ENCODE peak calls at places on chromosomes 5 and 9, in four cellular contexts. One of them, this sample, is unnamed.

GRCh38 chr9:91421987-91422765 is 1.5 kb downstream of the NFIL3 start:
- DNase-seq in cardiac muscle cell: peak
- DNase-seq in left ventricle myocardium inferior: no peak
- DNase-seq in colonic mucosa: peak
- DNase-seq in this sample: no peak

GRCh38 chr9:34665109-34665380 is 2.6 kb upstream of the CCL27 start:
- DNase-seq in cardiac muscle cell: no peak
- DNase-seq in left ventricle myocardium inferior: no peak
- DNase-seq in colonic mucosa: no peak
- DNase-seq in this sample: no peak

GRCh38 chr5:90640484-90641059 is 82.0 kb downstream of the ADGRV1 start:
- DNase-seq in cardiac muscle cell: peak
- DNase-seq in left ventricle myocardium inferior: no peak
- DNase-seq in colonic mucosa: no peak
- DNase-seq in this sample: no peak

GRCh38 chr9:34157308-34157707 is 21.5 kb upstream of the UBAP1 start:
- DNase-seq in cardiac muscle cell: no peak
- DNase-seq in left ventricle myocardium inferior: no peak
- DNase-seq in colonic mucosa: no peak
- DNase-seq in this sample: no peak

GRCh38 chr5:168427224-168427623 is 59.0 kb upstream of the RARS1 start:
- DNase-seq in cardiac muscle cell: no peak
- DNase-seq in left ventricle myocardium inferior: no peak
- DNase-seq in colonic mucosa: no peak
- DNase-seq in this sample: no peak

GRCh38 chr9:12819436-12820185 is 44.8 kb downstream of the LURAP1L start:
- DNase-seq in cardiac muscle cell: no peak
- DNase-seq in left ventricle myocardium inferior: no peak
- DNase-seq in colonic mucosa: no peak
- DNase-seq in this sample: no peak

GRCh38 chr5:66830636-66831035 is 234.4 kb downstream of the MAST4 start:
- DNase-seq in cardiac muscle cell: no peak
- DNase-seq in left ventricle myocardium inferior: no peak
- DNase-seq in colonic mucosa: no peak
- DNase-seq in this sample: no peak

GRCh38 chr5:139065296-139065695 is 132.9 kb downstream of the SIL1 start:
- DNase-seq in cardiac muscle cell: no peak
- DNase-seq in left ventricle myocardium inferior: no peak
- DNase-seq in colonic mucosa: no peak
- DNase-seq in this sample: no peak

GRCh38 chr5:2165203-2165602 is 282.5 kb upstream of the IRX4 start:
- DNase-seq in cardiac muscle cell: no peak
- DNase-seq in left ventricle myocardium inferior: no peak
- DNase-seq in colonic mucosa: no peak
- DNase-seq in this sample: no peak

GRCh38 chr5:10588779-10589447 is 25.0 kb downstream of the ANKRD33B start:
- DNase-seq in cardiac muscle cell: no peak
- DNase-seq in left ventricle myocardium inferior: no peak
- DNase-seq in colonic mucosa: no peak
- DNase-seq in this sample: no peak

GRCh38 chr9:22682536-22683392 is 236.1 kb downstream of the DMRTA1 start:
- DNase-seq in cardiac muscle cell: no peak
- DNase-seq in left ventricle myocardium inferior: no peak
- DNase-seq in colonic mucosa: no peak
- DNase-seq in this sample: no peak

GRCh38 chr9:22683393-22684075 is 236.9 kb downstream of the DMRTA1 start:
- DNase-seq in cardiac muscle cell: no peak
- DNase-seq in left ventricle myocardium inferior: no peak
- DNase-seq in colonic mucosa: no peak
- DNase-seq in this sample: no peak
- H3K4me3 ChIP-seq in cardiac muscle cell: no peak
- H3K4me3 ChIP-seq in left ventricle myocardium inferior: no peak
- H3K4me3 ChIP-seq in colonic mucosa: no peak
- H3K4me3 ChIP-seq in this sample: no peak

DNA sequence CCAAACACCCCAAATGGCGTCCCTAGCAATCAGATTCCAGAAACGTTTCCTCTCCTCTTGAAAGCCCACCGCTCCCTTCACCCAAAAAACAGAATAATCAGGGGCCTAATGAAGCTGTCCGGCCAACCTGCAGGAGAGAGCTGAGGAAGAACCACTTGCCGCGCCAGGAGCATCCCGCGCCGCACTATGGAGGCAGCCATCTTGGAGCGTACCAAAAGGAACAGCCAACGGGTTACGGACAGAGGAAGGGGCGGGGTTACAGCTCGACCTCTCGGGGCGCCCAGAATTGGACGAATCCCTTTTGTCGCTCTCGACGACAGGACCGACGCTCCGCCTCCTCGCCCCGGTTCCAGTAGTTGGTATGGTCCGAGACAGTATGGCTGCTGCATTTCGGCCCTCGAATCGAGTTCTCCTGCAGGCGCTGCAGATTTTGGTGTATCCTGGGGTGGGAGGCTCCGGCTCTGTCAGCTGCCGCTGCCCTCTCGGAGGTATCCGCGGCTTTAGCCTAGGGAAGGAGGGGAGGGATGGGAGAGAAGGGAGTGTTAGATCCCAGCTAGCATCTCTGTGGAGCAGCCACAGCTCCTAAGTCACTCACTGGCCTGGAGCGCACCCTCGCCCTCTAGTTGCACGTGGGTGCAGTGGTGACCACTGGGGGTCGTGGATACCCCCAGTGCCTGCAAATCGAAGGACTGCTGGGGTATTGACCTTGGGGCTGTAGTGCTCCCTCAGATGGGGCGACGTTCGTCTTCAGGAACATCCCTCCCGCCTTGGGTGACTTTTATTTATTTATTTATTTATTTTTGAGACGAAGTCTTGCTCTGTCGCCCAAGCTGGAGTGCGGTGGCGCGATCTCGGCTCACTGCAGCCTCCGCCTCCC is at the start of the genes MRPS27 and PTCD2:
- DNase-seq in cardiac muscle cell: peak
- DNase-seq in left ventricle myocardium inferior: peak
- DNase-seq in colonic mucosa: peak
- DNase-seq in this sample: peak
- TF ChIP-seq CTCF in cardiac muscle cell: peak
- TF ChIP-seq CTCF in left ventricle myocardium inferior: peak
- TF ChIP-seq CTCF in colonic mucosa: no peak
- TF ChIP-seq CTCF in this sample: peak

DNA sequence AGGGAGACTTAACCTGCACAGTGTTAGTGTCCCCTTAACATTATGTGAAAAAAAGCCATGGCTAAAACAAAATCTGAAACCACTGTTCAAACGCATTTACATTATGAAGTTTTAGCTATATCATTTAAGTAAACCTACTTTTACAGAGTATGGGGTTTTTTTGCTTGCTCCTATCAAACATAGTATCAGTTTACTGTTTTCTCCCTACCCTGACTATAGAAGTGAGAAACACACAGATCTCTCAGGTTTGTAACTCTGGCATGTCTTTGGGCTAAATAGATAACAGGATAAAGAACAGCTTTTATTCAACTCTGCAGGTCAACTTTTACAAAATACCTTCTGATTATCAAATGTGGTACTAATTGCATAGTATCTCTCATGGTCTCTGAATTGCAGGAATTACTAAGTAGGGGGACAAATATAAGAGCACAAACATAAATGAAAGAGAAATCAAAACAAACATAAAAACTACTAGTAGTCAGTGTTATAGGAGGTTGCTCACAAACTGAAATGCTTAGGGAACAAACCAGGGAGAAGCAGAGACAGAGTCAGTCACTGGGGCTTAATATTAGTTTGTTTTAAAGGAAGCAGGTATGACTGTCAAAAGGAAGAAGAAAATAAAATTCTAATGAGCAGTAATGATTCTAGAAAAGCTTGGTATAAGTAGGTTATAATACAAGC is 155.8 kb downstream of the MLLT3 start:
- DNase-seq in cardiac muscle cell: no peak
- DNase-seq in left ventricle myocardium inferior: no peak
- DNase-seq in colonic mucosa: no peak
- DNase-seq in this sample: no peak
- H3K4me3 ChIP-seq in cardiac muscle cell: no peak
- H3K4me3 ChIP-seq in left ventricle myocardium inferior: no peak
- H3K4me3 ChIP-seq in colonic mucosa: no peak
- H3K4me3 ChIP-seq in this sample: no peak

GRCh38 chr5:149371296-149371962 is 7.7 kb downstream of the IL17B start:
- DNase-seq in cardiac muscle cell: peak
- DNase-seq in left ventricle myocardium inferior: peak
- DNase-seq in colonic mucosa: peak
- DNase-seq in this sample: no peak
- TF ChIP-seq CTCF in cardiac muscle cell: peak
- TF ChIP-seq CTCF in left ventricle myocardium inferior: peak
- TF ChIP-seq CTCF in colonic mucosa: peak
- TF ChIP-seq CTCF in this sample: peak

DNA sequence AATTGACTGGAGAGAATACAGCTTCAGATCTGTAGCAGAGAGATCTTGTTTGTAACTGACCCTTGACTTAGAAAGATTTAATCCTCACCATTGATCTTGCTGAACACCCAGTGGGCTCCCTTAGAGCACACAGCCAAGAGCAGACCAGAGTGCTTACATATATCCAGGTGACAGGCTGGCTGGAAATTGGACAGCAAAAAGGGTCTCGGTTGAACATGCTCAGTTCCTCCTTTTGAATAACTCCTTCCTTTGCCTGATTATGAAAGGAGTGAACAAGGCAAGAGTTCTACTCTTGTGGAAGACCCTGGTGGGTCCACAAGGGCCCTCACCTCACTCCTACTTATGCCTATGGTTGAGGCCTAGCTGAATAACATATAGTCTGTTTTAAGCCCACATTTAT is 134.2 kb upstream of the LHFPL2 start:
- DNase-seq in cardiac muscle cell: no peak
- DNase-seq in left ventricle myocardium inferior: no peak
- DNase-seq in colonic mucosa: no peak
- DNase-seq in this sample: no peak
- H3K4me3 ChIP-seq in cardiac muscle cell: no peak
- H3K4me3 ChIP-seq in left ventricle myocardium inferior: no peak
- H3K4me3 ChIP-seq in colonic mucosa: no peak
- H3K4me3 ChIP-seq in this sample: no peak

GRCh38 chr5:176178789-176179188 is 59.4 kb upstream of the SIMC1 start:
- DNase-seq in cardiac muscle cell: no peak
- DNase-seq in left ventricle myocardium inferior: no peak
- DNase-seq in colonic mucosa: no peak
- DNase-seq in this sample: no peak
- TF ChIP-seq CTCF in cardiac muscle cell: no peak
- TF ChIP-seq CTCF in left ventricle myocardium inferior: no peak
- TF ChIP-seq CTCF in colonic mucosa: no peak
- TF ChIP-seq CTCF in this sample: no peak

GRCh38 chr5:78232163-78232562 is 62.3 kb downstream of the AP3B1 start:
- DNase-seq in cardiac muscle cell: no peak
- DNase-seq in left ventricle myocardium inferior: no peak
- DNase-seq in colonic mucosa: no peak
- DNase-seq in this sample: no peak

GRCh38 chr5:78234804-78235203 is 59.7 kb downstream of the AP3B1 start:
- DNase-seq in cardiac muscle cell: no peak
- DNase-seq in left ventricle myocardium inferior: no peak
- DNase-seq in colonic mucosa: no peak
- DNase-seq in this sample: no peak

GRCh38 chr5:78237911-78238310 is 56.6 kb downstream of the AP3B1 start:
- DNase-seq in cardiac muscle cell: no peak
- DNase-seq in left ventricle myocardium inferior: no peak
- DNase-seq in colonic mucosa: no peak
- DNase-seq in this sample: no peak

GRCh38 chr5:78236046-78236445 is 58.5 kb downstream of the AP3B1 start:
- DNase-seq in cardiac muscle cell: no peak
- DNase-seq in left ventricle myocardium inferior: no peak
- DNase-seq in colonic mucosa: no peak
- DNase-seq in this sample: no peak

GRCh38 chr5:78235289-78235688 is 59.2 kb downstream of the AP3B1 start:
- DNase-seq in cardiac muscle cell: no peak
- DNase-seq in left ventricle myocardium inferior: no peak
- DNase-seq in colonic mucosa: no peak
- DNase-seq in this sample: no peak
- H3K4me3 ChIP-seq in cardiac muscle cell: no peak
- H3K4me3 ChIP-seq in left ventricle myocardium inferior: no peak
- H3K4me3 ChIP-seq in colonic mucosa: no peak
- H3K4me3 ChIP-seq in this sample: no peak

This sample was measured in AG09309.